ENCODE peak calls at places on chromosomes 3 and 15, in four cellular contexts. A, B, C and Q are unnamed samples.

GRCh38 chr3:46372492-46373359 is 2.0 kb downstream of the CCR5 start:
- DNase-seq in B (no peak), C (peak; percentile 73), A (no peak), Q (no peak)

GRCh38 chr15:53506370-53506769 is 253.1 kb downstream of the WDR72 start:
- DNase-seq in A (no peak), B (no peak), C (no peak), Q (no peak)

GRCh38 chr3:53845103-53845880 is 927 bp downstream of the CHDH start:
- DNase-seq in B (peak; percentile 70), A (peak; percentile 64), C (peak; percentile 67), Q (peak; percentile 75)

GRCh38 chr15:89406218-89406716 is 71.6 kb upstream of the POLG start:
- DNase-seq in C (no peak), B (no peak), A (no peak), Q (no peak)

GRCh38 chr3:81643721-81644120 is 117.7 kb downstream of the GBE1 start:
- DNase-seq in C (peak; percentile 58), B (no peak), A (no peak), Q (peak; percentile 25)

GRCh38 chr3:81033185-81033584 is 728.3 kb downstream of the GBE1 start:
- DNase-seq in C (no peak), A (no peak), B (no peak), Q (no peak)

GRCh38 chr15:66675456-66675855 is 26.6 kb upstream of the SMAD6 start:
- DNase-seq in B (no peak), A (no peak), C (no peak), Q (no peak)

GRCh38 chr15:88711806-88712205 is 73.0 kb downstream of the ISG20 start:
- DNase-seq in A (no peak), C (no peak), B (no peak), Q (no peak)

GRCh38 chr15:63972801-63973200 is 73.5 kb downstream of the DAPK2 start:
- DNase-seq in C (no peak), A (peak; percentile 41), B (no peak), Q (no peak)

GRCh38 chr3:140898340-140899180 is 43.1 kb upstream of the SLC25A36 start:
- DNase-seq in C (peak; percentile 65), B (no peak), A (no peak), Q (no peak)

GRCh38 chr3:107899996-107900651 is 190.7 kb downstream of the CD47 start:
- DNase-seq in A (no peak), C (peak; percentile 43), B (no peak), Q (no peak)

GRCh38 chr3:115615001-115615447 is 8.3 kb upstream of the GAP43 start:
- DNase-seq in C (peak; percentile 53), B (no peak), A (no peak), Q (no peak)

GRCh38 chr3:60366491-60366890 is 884.8 kb downstream of the FHIT start:
- DNase-seq in C (no peak), B (no peak), A (no peak), Q (no peak)

GRCh38 chr3:38360345-38360744 is 13.8 kb downstream of the XYLB start:
- DNase-seq in A (no peak), C (no peak), B (no peak), Q (no peak)

GRCh38 chr3:171753025-171753472 is 57.2 kb downstream of the PLD1 start:
- DNase-seq in A (no peak), B (peak; percentile 55), C (peak; percentile 15), Q (peak; percentile 39)

GRCh38 chr3:173502983-173503568 is 105.5 kb downstream of the NLGN1 start:
- DNase-seq in A (no peak), B (no peak), C (no peak), Q (no peak)

GRCh38 chr15:32685576-32685975 is 32.2 kb upstream of the GREM1 start:
- DNase-seq in B (no peak), A (no peak), C (no peak), Q (no peak)

GRCh38 chr3:171462224-171462623 is 2.0 kb upstream of the TNIK start:
- DNase-seq in A (no peak), C (no peak), B (no peak), Q (no peak)

GRCh38 chr3:5217824-5218595 is 30.5 kb downstream of the EDEM1 start:
- DNase-seq in C (no peak), B (peak; percentile 64), A (no peak), Q (peak; percentile 21)

GRCh38 chr3:188734395-188734794 is 437.4 kb upstream of the TPRG1 start:
- DNase-seq in B (peak; percentile 23), A (no peak), C (no peak), Q (no peak)

GRCh38 chr3:137642831-137643230 is 121.3 kb upstream of the SOX14 start:
- DNase-seq in B (no peak), A (no peak), C (no peak), Q (peak; percentile 16)

GRCh38 chr15:37032091-37032775 is 68.1 kb downstream of the MEIS2 start:
- DNase-seq in B (no peak), A (no peak), C (no peak), Q (no peak)

GRCh38 chr3:49799761-49800160 is at the start of gene CDHR4:
- DNase-seq in C (peak; percentile 83), B (no peak), A (no peak), Q (no peak)

GRCh38 chr3:79885407-79885806 is 117.6 kb upstream of the ROBO1 start:
- DNase-seq in B (no peak), C (no peak), A (no peak), Q (no peak)

GRCh38 chr3:39505866-39506738 is 38.6 kb downstream of the MOBP start:
- DNase-seq in B (no peak), A (no peak), C (no peak), Q (no peak)

DNA sequence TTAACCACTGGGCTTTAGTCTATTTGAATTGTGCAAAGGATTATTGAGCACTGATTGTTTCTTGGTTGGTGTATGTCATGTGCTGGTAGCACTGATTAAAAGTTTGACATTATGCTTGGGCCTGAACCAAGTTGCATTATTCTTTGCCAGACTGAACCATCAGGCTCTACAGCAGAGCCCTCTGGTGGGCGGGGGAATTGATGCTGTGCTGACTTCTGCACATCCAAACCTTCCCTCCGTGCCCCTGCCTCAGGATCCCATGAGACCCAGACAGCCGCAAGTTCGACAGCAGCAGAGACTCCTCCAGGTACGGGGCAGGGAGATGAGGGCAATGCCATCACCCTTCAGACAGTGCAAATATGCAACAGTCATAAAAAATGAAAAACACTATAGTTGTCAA is 28.4 kb upstream of the P2RY12 start:
- DNase-seq in A (no peak), B (no peak), C (no peak), Q (no peak)
- TF ChIP-seq CTCF in A (no peak), B (no peak), C (peak; percentile 42), Q (no peak)

GRCh38 chr3:151015762-151016161 is 43.2 kb upstream of the CLRN1 start:
- DNase-seq in B (no peak), C (no peak), A (no peak), Q (no peak)
- H3K4me3 ChIP-seq in B (no peak overlapping the region), C (no peak overlapping the region), A (no peak overlapping the region), Q (no peak overlapping the region)

DNA sequence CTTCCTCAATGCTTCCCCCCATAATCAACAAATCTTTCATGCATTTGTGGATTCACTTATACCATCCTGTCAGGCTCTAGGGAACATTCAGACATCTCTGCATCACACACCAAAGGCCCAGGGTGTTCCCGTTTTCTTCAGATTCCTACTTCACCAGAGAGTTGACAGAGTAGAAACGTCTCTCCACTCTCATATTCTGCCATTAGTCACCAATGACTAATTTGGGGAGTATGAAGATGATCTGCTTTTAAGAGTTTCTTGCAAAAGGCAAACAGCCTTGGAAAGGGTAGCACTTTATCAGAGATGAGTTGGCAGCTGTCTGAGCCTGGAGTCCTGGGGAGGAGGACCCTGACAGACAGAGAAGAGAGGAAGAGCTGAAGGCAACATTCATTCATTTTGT is 55.8 kb upstream of the DGKG start:
- DNase-seq in B (no peak), C (peak; percentile 98), A (no peak), Q (no peak)
- H3K27ac ChIP-seq in B (no peak overlapping the region), C (peak overlapping the region; percentile 63), A (no peak overlapping the region), Q (no peak overlapping the region)

DNA sequence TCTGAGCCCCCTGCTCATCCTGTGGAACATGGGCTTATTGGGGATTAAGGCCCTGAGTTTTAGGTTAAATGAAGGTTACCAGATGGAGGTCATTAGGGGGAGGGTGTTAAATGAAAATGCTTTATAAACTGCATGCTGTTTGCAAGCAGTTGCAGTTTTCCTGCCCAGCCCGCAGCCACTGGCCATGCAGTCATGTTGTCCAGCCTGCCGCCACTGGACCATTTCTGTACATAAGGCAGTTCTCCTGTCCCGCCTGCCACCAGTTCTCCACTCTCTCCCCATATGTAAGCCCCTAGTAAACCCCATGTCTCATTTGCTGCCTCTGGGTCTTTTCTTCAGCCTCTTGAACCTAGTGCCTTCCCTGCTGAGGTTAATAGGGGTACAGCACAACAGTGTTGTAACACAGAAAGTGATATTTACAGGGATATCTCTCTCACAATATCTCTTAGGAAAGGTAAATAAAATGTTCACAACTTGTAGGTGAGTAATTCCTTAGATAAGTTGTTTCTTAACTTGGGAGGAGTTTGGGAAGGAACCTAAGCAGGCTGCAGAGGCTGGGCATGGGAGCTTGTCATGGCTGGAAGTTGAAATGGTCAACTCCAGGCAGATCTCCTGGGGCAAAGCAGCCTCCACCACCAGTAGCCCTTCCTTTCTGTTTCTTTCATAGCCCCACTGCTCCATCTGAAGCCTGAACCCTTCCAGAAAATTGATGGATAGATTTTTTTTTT is 148.2 kb downstream of the CMSS1 start:
- DNase-seq in B (no peak), A (no peak), C (no peak), Q (no peak)
- TF ChIP-seq CTCF in B (no peak), A (no peak), C (no peak), Q (no peak)

GRCh38 chr3:187041362-187042061 is 97.8 kb downstream of the RPL39L start:
- DNase-seq in B (no peak), A (no peak), C (no peak), Q (no peak)
- H3K4me3 ChIP-seq in B (no peak overlapping the region), A (no peak overlapping the region), C (no peak overlapping the region), Q (no peak overlapping the region)

GRCh38 chr15:86362556-86362955 is 282.9 kb downstream of the AGBL1 start:
- DNase-seq in B (no peak), C (peak; percentile 34), A (no peak), Q (no peak)
- H3K27ac ChIP-seq in B (no peak overlapping the region), C (no peak overlapping the region), A (no peak overlapping the region), Q (no peak overlapping the region)